ENCODE peak calls at places on chromosomes 12 and 14, in six cellular contexts. U is H9; Y is ovary; B is RWPE2; X is sigmoid colon; V is CD4-positive, alpha-beta memory T cell. D is an unnamed sample.
A peak's percentile ranks its signal among the peaks of the same experiment; 100 is the strongest.

GRCh38 chr14:105389976-105390848 is 8.1 kb upstream of the TEX22 start:
- DNase-seq in U (no peak), V (no peak), B (peak; percentile 67), Y (no peak), X (no peak), D (no peak)

GRCh38 chr12:7144414-7145120 is 14.4 kb downstream of the CLSTN3 start:
- DNase-seq in B (no peak), U (no peak), V (peak; percentile 15), X (peak; percentile 50), Y (peak; percentile 23), D (no peak)

GRCh38 chr12:93379432-93380308 is 1.9 kb downstream of the NUDT4 start:
- DNase-seq in B (no peak), Y (no peak), U (no peak), X (no peak), V (no peak), D (no peak)

GRCh38 chr12:86748874-86749273 is 492.7 kb upstream of the MGAT4C start:
- DNase-seq in U (no peak), B (no peak), X (no peak), V (no peak), Y (no peak), D (no peak)

GRCh38 chr12:53733051-53733812 is 6.0 kb upstream of the CALCOCO1 start:
- DNase-seq in V (no peak), X (no peak), B (no peak), Y (no peak), U (no peak), D (no peak)

GRCh38 chr12:111431772-111432171 is 26.0 kb downstream of the SH2B3 start:
- DNase-seq in X (no peak), V (no peak), B (no peak), U (no peak), Y (no peak), D (no peak)

GRCh38 chr14:102508410-102508773 is 1.2 kb downstream of the ANKRD9 start:
- DNase-seq in X (no peak), U (no peak), V (no peak), Y (no peak), B (peak; percentile 82), D (no peak)

GRCh38 chr14:67683821-67684220 is 9.4 kb upstream of the VTI1B start:
- DNase-seq in B (no peak), Y (no peak), X (no peak), U (no peak), V (no peak), D (no peak)

GRCh38 chr12:32298917-32299316 is 100.4 kb upstream of the FGD4 start:
- DNase-seq in B (no peak), U (no peak), V (no peak), X (no peak), Y (no peak), D (no peak)

GRCh38 chr12:121983546-121984205 is 38.0 kb upstream of the BCL7A start:
- DNase-seq in V (no peak), Y (no peak), U (no peak), X (no peak), B (no peak), D (no peak)

GRCh38 chr12:132429932-132430643 is 59.9 kb upstream of the FBRSL1 start:
- DNase-seq in V (peak; percentile 72), Y (no peak), U (peak; percentile 89), B (no peak), X (no peak), D (peak; percentile 87)

GRCh38 chr12:7091171-7091570 is 1.1 kb downstream of the C1R start:
- DNase-seq in Y (no peak), B (no peak), X (no peak), U (no peak), V (no peak), D (no peak)

GRCh38 chr12:52442600-52443061 is 8.5 kb upstream of the KRT75 start:
- DNase-seq in U (peak; percentile 83), Y (no peak), X (no peak), B (peak; percentile 95), V (no peak), D (no peak)

GRCh38 chr12:39764944-39765560 is 145.4 kb upstream of the ABCD2 start:
- DNase-seq in U (no peak), V (peak; percentile 11), Y (no peak), B (no peak), X (no peak), D (no peak)

GRCh38 chr14:101501341-101501740 is 60.0 kb upstream of the DIO3 start:
- DNase-seq in B (peak; percentile 28), X (peak; percentile 28), V (no peak), U (peak; percentile 15), Y (peak; percentile 18), D (no peak)

GRCh38 chr12:6532927-6533652 is 1.2 kb upstream of the GAPDH start:
- DNase-seq in Y (no peak), U (peak; percentile 91), V (peak; percentile 37), X (peak; percentile 86), B (no peak), D (peak; percentile 73)

GRCh38 chr12:54398995-54399793 is 14.7 kb upstream of the ZNF385A start:
- DNase-seq in V (peak; percentile 88), B (no peak), X (peak; percentile 94), U (peak; percentile 94), Y (peak; percentile 92), D (peak; percentile 89)

GRCh38 chr12:116708826-116709756 is 28.8 kb downstream of the SPRING1 start:
- DNase-seq in Y (peak; percentile 56), U (peak; percentile 51), X (no peak), V (peak; percentile 42), B (no peak), D (peak; percentile 72)

GRCh38 chr12:116713529-116713928 is 24.3 kb downstream of the SPRING1 start:
- DNase-seq in B (no peak), Y (no peak), X (no peak), V (no peak), U (no peak), D (no peak)

GRCh38 chr12:116710367-116710766 is 27.5 kb downstream of the SPRING1 start:
- DNase-seq in B (no peak), U (no peak), Y (no peak), X (no peak), V (no peak), D (no peak)

GRCh38 chr12:116714175-116714574 is 23.7 kb downstream of the SPRING1 start:
- DNase-seq in U (no peak), B (no peak), V (no peak), X (no peak), Y (no peak), D (no peak)

DNA sequence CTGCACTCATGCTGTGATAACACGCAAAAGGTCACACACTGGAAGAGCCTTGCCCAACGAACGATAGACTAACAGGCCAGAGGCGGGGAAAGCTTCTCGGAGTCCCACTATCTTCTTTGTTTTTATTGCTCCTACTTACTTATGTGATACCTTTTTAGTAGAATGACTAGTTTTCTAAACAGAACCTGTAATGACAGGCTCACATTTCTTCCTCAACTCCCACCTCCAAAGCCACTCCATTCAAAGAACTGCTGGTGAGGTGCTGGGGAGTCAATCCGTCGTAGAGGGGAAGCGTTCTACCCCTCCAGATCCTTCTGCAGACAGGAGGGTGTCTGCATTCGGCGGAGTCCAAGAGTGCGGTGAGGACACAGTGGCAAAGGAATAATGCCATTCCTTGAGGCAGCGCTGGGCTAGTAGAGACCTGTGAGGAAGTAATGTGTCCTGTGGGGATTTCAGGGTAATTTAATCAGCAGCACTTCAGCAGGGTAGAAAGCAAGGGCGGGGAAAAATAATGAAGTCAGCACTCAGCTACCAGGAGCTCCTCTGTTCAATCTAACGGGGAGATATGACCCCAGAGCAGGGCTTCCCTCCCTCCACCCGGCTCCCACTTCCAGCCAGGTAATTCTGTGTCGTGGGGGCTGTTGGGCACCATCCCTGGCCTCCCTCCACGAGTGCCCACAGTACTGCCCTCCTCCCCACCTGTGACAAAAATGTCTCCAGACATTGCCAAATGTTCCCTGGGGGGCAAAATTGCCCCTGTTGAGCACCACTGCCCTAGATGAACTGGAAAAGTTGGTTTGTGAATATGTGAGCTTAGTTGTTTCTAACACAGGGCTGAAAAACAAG is 25.2 kb downstream of the SPRING1 start:
- DNase-seq in V (no peak), X (no peak), B (no peak), Y (no peak), U (no peak), D (no peak)
- H3K27ac ChIP-seq in V (no peak overlapping the region), X (no peak overlapping the region), B (no peak overlapping the region), Y (no peak overlapping the region), U (no peak overlapping the region), D (no peak overlapping the region)

DNA sequence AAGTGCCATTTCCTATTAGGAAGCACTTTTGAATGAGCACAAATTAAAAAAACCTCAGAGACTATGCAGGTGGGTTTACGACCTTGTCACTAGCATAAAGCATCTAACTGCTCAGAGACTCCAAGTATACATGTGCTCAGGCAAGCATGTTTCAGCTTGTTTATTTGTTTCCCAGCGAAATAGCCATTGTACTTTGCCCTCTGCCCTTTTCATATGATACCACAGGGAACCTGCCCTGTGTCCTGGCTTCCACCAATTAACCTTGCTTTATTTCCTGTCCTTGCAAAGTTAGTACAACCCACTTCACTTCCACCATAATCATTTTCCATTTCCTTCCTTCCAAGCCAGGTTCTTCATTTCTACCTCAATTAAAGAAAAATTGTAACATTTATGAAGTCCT is 194.9 kb downstream of the DUSP6 start:
- DNase-seq in U (no peak), Y (no peak), V (no peak), X (no peak), B (no peak), D (no peak)
- H3K27ac ChIP-seq in U (no peak overlapping the region), Y (no peak overlapping the region), V (no peak overlapping the region), X (no peak overlapping the region), B (peak overlapping the region; percentile 28), D (peak overlapping the region; percentile 62)

GRCh38 chr14:64702493-64703392 is 1.5 kb upstream of the PLEKHG3 start:
- DNase-seq in Y (no peak), V (peak; percentile 48), X (peak; percentile 64), B (peak; percentile 92), U (peak; percentile 96), D (no peak)

GRCh38 chr14:64700290-64700689 is 3.9 kb upstream of the PLEKHG3 start:
- DNase-seq in Y (no peak), U (no peak), V (no peak), X (peak; percentile 8), B (no peak), D (no peak)

GRCh38 chr14:64700894-64701293 is 3.3 kb upstream of the PLEKHG3 start:
- DNase-seq in X (no peak), B (peak; percentile 2), Y (no peak), V (no peak), U (no peak), D (no peak)

GRCh38 chr14:64703393-64704144 is 655 bp upstream of the PLEKHG3 start:
- DNase-seq in X (peak; percentile 60), Y (no peak), B (no peak), U (peak; percentile 34), V (no peak), D (no peak)

DNA sequence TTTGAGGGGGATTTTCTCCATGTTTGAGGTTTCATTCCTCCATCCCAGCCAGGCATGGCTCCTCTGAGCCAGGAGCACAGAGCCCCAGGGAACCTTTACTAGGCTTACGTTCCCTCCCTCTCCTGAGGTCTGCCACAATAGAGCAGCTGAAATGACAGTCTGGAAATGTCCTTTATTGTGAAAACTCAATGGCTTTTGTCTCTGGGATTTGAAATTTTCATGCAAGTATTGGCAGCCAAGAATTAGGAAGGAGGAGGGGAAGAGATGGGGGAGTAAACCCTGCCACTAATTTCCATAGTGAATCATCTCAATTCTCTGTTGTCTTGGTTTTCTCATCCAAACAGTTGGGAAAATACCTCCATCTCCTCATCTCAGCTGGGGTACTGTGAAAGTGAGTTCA is 2.6 kb upstream of the PLEKHG3 start:
- DNase-seq in Y (no peak), X (peak; percentile 1), V (no peak), U (no peak), B (peak; percentile 9), D (no peak)
- H3K27ac ChIP-seq in Y (no peak overlapping the region), X (no peak overlapping the region), V (no peak overlapping the region), U (peak overlapping the region; percentile 61), B (peak overlapping the region; percentile 90), D (no peak overlapping the region)

GRCh38 chr14:68971411-68972035 is 7.6 kb downstream of the ACTN1 start:
- DNase-seq in V (no peak), X (peak; percentile 49), U (no peak), Y (no peak), B (no peak), D (no peak)
- H3K27ac ChIP-seq in V (peak overlapping the region; percentile 4), X (peak overlapping the region; percentile 100), U (no peak overlapping the region), Y (no peak overlapping the region), B (peak overlapping the region; percentile 98), D (no peak overlapping the region)

GRCh38 chr14:55191881-55192616 is 664 bp upstream of the DLGAP5 start:
- DNase-seq in X (no peak), U (no peak), V (no peak), Y (no peak), B (no peak), D (no peak)
- H3K27ac ChIP-seq in X (peak overlapping the region; percentile 64), U (no peak overlapping the region), V (peak overlapping the region; percentile 60), Y (peak overlapping the region; percentile 68), B (peak overlapping the region; percentile 39), D (peak overlapping the region; percentile 75)

D was measured in DND-41.